ENCODE peak calls at places on chromosomes 2 and 18, in ten cellular contexts. One of them, this sample, is unnamed.

GRCh38 chr18:77114564-77115391 is 17.8 kb downstream of the MBP start:
- DNase-seq in body of pancreas: peak
- DNase-seq in AG04449: peak
- DNase-seq in AG04450: peak
- DNase-seq in brain microvascular endothelial cell: peak
- DNase-seq in astrocyte of the spinal cord: peak
- DNase-seq in WTC11: no peak
- DNase-seq in A549: peak
- DNase-seq in esophagus muscularis mucosa: no peak
- DNase-seq in HFFc6: peak
- DNase-seq in this sample: peak

GRCh38 chr18:23183356-23184150 is 48.3 kb downstream of the CABLES1 start:
- DNase-seq in WTC11: no peak
- DNase-seq in A549: no peak
- DNase-seq in brain microvascular endothelial cell: peak
- DNase-seq in HFFc6: peak
- DNase-seq in AG04449: peak
- DNase-seq in astrocyte of the spinal cord: peak
- DNase-seq in esophagus muscularis mucosa: no peak
- DNase-seq in body of pancreas: no peak
- DNase-seq in AG04450: peak
- DNase-seq in this sample: no peak

GRCh38 chr2:97900806-97901205 is 94.9 kb downstream of the TMEM131 start:
- DNase-seq in astrocyte of the spinal cord: no peak
- DNase-seq in esophagus muscularis mucosa: no peak
- DNase-seq in AG04450: peak
- DNase-seq in HFFc6: no peak
- DNase-seq in WTC11: no peak
- DNase-seq in body of pancreas: no peak
- DNase-seq in AG04449: no peak
- DNase-seq in A549: no peak
- DNase-seq in brain microvascular endothelial cell: peak
- DNase-seq in this sample: no peak

GRCh38 chr2:27431395-27431794 is 3.0 kb downstream of the NRBP1 start:
- DNase-seq in esophagus muscularis mucosa: no peak
- DNase-seq in astrocyte of the spinal cord: no peak
- DNase-seq in AG04449: no peak
- DNase-seq in A549: no peak
- DNase-seq in WTC11: no peak
- DNase-seq in body of pancreas: peak
- DNase-seq in brain microvascular endothelial cell: peak
- DNase-seq in HFFc6: peak
- DNase-seq in AG04450: no peak
- DNase-seq in this sample: no peak

GRCh38 chr18:28124239-28125029 is 52.5 kb downstream of the CDH2 start:
- DNase-seq in astrocyte of the spinal cord: peak
- DNase-seq in brain microvascular endothelial cell: no peak
- DNase-seq in esophagus muscularis mucosa: no peak
- DNase-seq in HFFc6: no peak
- DNase-seq in body of pancreas: no peak
- DNase-seq in WTC11: no peak
- DNase-seq in AG04450: no peak
- DNase-seq in AG04449: no peak
- DNase-seq in A549: no peak
- DNase-seq in this sample: peak

GRCh38 chr2:6069354-6069753 is 377.2 kb downstream of the SOX11 start:
- DNase-seq in AG04449: no peak
- DNase-seq in A549: no peak
- DNase-seq in AG04450: no peak
- DNase-seq in body of pancreas: no peak
- DNase-seq in WTC11: no peak
- DNase-seq in astrocyte of the spinal cord: peak
- DNase-seq in brain microvascular endothelial cell: no peak
- DNase-seq in esophagus muscularis mucosa: no peak
- DNase-seq in HFFc6: no peak
- DNase-seq in this sample: no peak

GRCh38 chr18:23512641-23513040 is 9.3 kb downstream of the RMC1 start:
- DNase-seq in WTC11: no peak
- DNase-seq in astrocyte of the spinal cord: no peak
- DNase-seq in A549: no peak
- DNase-seq in body of pancreas: no peak
- DNase-seq in HFFc6: no peak
- DNase-seq in esophagus muscularis mucosa: no peak
- DNase-seq in AG04450: no peak
- DNase-seq in AG04449: no peak
- DNase-seq in brain microvascular endothelial cell: no peak
- DNase-seq in this sample: no peak

GRCh38 chr2:147800316-147800715 is 44.5 kb upstream of the ACVR2A start:
- DNase-seq in WTC11: no peak
- DNase-seq in AG04450: no peak
- DNase-seq in esophagus muscularis mucosa: no peak
- DNase-seq in AG04449: no peak
- DNase-seq in astrocyte of the spinal cord: no peak
- DNase-seq in brain microvascular endothelial cell: no peak
- DNase-seq in A549: no peak
- DNase-seq in HFFc6: no peak
- DNase-seq in body of pancreas: no peak
- DNase-seq in this sample: no peak

GRCh38 chr2:156151351-156151750 is 181.2 kb downstream of the NR4A2 start:
- DNase-seq in body of pancreas: no peak
- DNase-seq in astrocyte of the spinal cord: no peak
- DNase-seq in A549: no peak
- DNase-seq in esophagus muscularis mucosa: no peak
- DNase-seq in WTC11: no peak
- DNase-seq in AG04449: no peak
- DNase-seq in brain microvascular endothelial cell: no peak
- DNase-seq in HFFc6: no peak
- DNase-seq in AG04450: no peak
- DNase-seq in this sample: no peak

GRCh38 chr2:156157670-156158069 is 174.9 kb downstream of the NR4A2 start:
- DNase-seq in HFFc6: no peak
- DNase-seq in body of pancreas: no peak
- DNase-seq in astrocyte of the spinal cord: no peak
- DNase-seq in brain microvascular endothelial cell: no peak
- DNase-seq in WTC11: no peak
- DNase-seq in esophagus muscularis mucosa: no peak
- DNase-seq in AG04449: no peak
- DNase-seq in A549: no peak
- DNase-seq in AG04450: no peak
- DNase-seq in this sample: no peak

GRCh38 chr2:156155319-156155718 is 177.2 kb downstream of the NR4A2 start:
- DNase-seq in A549: no peak
- DNase-seq in brain microvascular endothelial cell: no peak
- DNase-seq in esophagus muscularis mucosa: no peak
- DNase-seq in HFFc6: no peak
- DNase-seq in astrocyte of the spinal cord: no peak
- DNase-seq in WTC11: no peak
- DNase-seq in AG04449: no peak
- DNase-seq in AG04450: no peak
- DNase-seq in body of pancreas: no peak
- DNase-seq in this sample: no peak

GRCh38 chr2:156156580-156156979 is 175.9 kb downstream of the NR4A2 start:
- DNase-seq in HFFc6: no peak
- DNase-seq in brain microvascular endothelial cell: no peak
- DNase-seq in body of pancreas: peak
- DNase-seq in astrocyte of the spinal cord: no peak
- DNase-seq in WTC11: no peak
- DNase-seq in AG04449: no peak
- DNase-seq in AG04450: no peak
- DNase-seq in A549: no peak
- DNase-seq in esophagus muscularis mucosa: no peak
- DNase-seq in this sample: no peak
- TF ChIP-seq CTCF in HFFc6: no peak
- TF ChIP-seq CTCF in brain microvascular endothelial cell: peak
- TF ChIP-seq CTCF in body of pancreas: peak
- TF ChIP-seq CTCF in astrocyte of the spinal cord: peak
- TF ChIP-seq CTCF in WTC11: no peak
- TF ChIP-seq CTCF in AG04449: no peak
- TF ChIP-seq CTCF in AG04450: no peak
- TF ChIP-seq CTCF in A549: no peak
- TF ChIP-seq CTCF in esophagus muscularis mucosa: peak
- TF ChIP-seq CTCF in this sample: no peak

DNA sequence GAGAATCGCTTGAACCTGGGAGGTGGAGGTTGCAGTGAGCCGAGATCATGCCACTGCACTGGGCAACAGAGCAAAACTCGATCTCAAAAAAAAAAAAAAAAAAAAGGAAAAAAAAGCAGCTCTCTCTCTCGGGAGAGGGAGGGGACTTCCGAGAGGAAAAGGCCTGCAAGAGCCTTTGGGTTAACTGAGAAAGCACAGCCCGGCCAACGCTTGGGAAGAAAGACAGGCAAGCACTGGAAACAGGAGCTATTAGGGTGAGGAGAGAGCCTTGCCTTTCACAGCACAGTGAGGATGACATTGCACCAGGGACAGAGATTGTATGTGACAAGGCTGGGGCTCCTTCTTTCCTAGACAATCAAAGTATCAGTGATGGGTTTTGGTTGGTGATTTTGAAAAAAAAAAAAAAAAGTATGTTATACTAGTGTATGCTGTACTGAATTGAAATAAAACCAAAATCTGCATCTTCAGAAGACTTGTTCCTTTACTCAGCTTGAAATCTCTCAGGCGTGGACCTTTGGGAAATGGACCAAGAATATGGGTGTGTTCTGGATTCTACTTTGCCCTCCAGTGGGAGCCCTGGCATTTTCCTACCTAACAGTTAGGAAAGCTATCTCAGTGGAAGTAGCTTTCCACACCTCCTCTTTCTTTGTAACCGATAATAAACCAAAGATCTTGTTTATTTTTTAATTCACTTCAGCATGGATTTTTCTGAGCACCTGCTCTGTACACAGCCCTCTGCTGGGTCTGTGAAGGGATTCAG is 16.7 kb downstream of the SRSF7 start:
- DNase-seq in brain microvascular endothelial cell: no peak
- DNase-seq in HFFc6: no peak
- DNase-seq in body of pancreas: no peak
- DNase-seq in AG04450: no peak
- DNase-seq in A549: no peak
- DNase-seq in esophagus muscularis mucosa: no peak
- DNase-seq in astrocyte of the spinal cord: no peak
- DNase-seq in AG04449: no peak
- DNase-seq in WTC11: no peak
- DNase-seq in this sample: no peak
- TF ChIP-seq CTCF in brain microvascular endothelial cell: no peak
- TF ChIP-seq CTCF in HFFc6: no peak
- TF ChIP-seq CTCF in body of pancreas: no peak
- TF ChIP-seq CTCF in AG04450: no peak
- TF ChIP-seq CTCF in A549: no peak
- TF ChIP-seq CTCF in esophagus muscularis mucosa: no peak
- TF ChIP-seq CTCF in astrocyte of the spinal cord: no peak
- TF ChIP-seq CTCF in AG04449: no peak
- TF ChIP-seq CTCF in WTC11: no peak
- TF ChIP-seq CTCF in this sample: no peak

GRCh38 chr2:46852124-46852523 is 63.5 kb downstream of the MCFD2 start:
- DNase-seq in HFFc6: no peak
- DNase-seq in AG04449: no peak
- DNase-seq in brain microvascular endothelial cell: no peak
- DNase-seq in WTC11: no peak
- DNase-seq in body of pancreas: no peak
- DNase-seq in AG04450: no peak
- DNase-seq in esophagus muscularis mucosa: no peak
- DNase-seq in astrocyte of the spinal cord: no peak
- DNase-seq in A549: no peak
- DNase-seq in this sample: no peak

GRCh38 chr2:46852598-46852997 is 63.0 kb downstream of the MCFD2 start:
- DNase-seq in A549: no peak
- DNase-seq in AG04449: no peak
- DNase-seq in esophagus muscularis mucosa: no peak
- DNase-seq in body of pancreas: no peak
- DNase-seq in HFFc6: no peak
- DNase-seq in WTC11: no peak
- DNase-seq in AG04450: no peak
- DNase-seq in brain microvascular endothelial cell: no peak
- DNase-seq in astrocyte of the spinal cord: no peak
- DNase-seq in this sample: no peak

GRCh38 chr2:46849741-46850474 is 65.7 kb downstream of the MCFD2 start:
- DNase-seq in WTC11: no peak
- DNase-seq in esophagus muscularis mucosa: no peak
- DNase-seq in body of pancreas: peak
- DNase-seq in AG04450: peak
- DNase-seq in HFFc6: peak
- DNase-seq in astrocyte of the spinal cord: peak
- DNase-seq in A549: peak
- DNase-seq in AG04449: no peak
- DNase-seq in brain microvascular endothelial cell: peak
- DNase-seq in this sample: no peak

GRCh38 chr2:46849080-46849715 is 66.4 kb downstream of the MCFD2 start:
- DNase-seq in AG04450: no peak
- DNase-seq in AG04449: no peak
- DNase-seq in A549: peak
- DNase-seq in WTC11: no peak
- DNase-seq in brain microvascular endothelial cell: no peak
- DNase-seq in esophagus muscularis mucosa: no peak
- DNase-seq in HFFc6: no peak
- DNase-seq in body of pancreas: peak
- DNase-seq in astrocyte of the spinal cord: peak
- DNase-seq in this sample: no peak

DNA sequence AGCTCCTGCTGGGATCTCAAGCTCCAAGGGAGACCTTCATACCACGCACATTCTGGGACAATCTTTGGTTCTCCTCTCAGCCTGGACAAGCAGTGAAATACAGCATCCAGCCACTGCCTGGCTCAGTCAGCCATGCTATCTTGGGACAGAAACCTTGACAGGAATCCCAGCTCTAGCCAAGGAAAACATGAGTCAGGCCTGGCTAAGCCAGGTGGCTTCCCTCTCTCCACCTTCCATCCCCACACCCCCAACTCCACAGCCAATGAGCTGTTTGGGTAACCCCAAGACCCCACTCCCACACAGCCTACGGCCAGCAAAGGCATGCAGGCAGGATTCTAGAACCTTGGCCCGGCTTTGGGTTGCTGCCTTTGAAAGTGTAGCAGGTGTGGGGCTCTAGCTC is 64.9 kb downstream of the MCFD2 start:
- DNase-seq in HFFc6: peak
- DNase-seq in AG04449: no peak
- DNase-seq in astrocyte of the spinal cord: peak
- DNase-seq in esophagus muscularis mucosa: no peak
- DNase-seq in A549: peak
- DNase-seq in brain microvascular endothelial cell: peak
- DNase-seq in body of pancreas: peak
- DNase-seq in AG04450: peak
- DNase-seq in WTC11: no peak
- DNase-seq in this sample: no peak
- TF ChIP-seq CTCF in HFFc6: no peak
- TF ChIP-seq CTCF in AG04449: no peak
- TF ChIP-seq CTCF in astrocyte of the spinal cord: no peak
- TF ChIP-seq CTCF in esophagus muscularis mucosa: peak
- TF ChIP-seq CTCF in A549: no peak
- TF ChIP-seq CTCF in brain microvascular endothelial cell: no peak
- TF ChIP-seq CTCF in body of pancreas: peak
- TF ChIP-seq CTCF in AG04450: no peak
- TF ChIP-seq CTCF in WTC11: no peak
- TF ChIP-seq CTCF in this sample: no peak

GRCh38 chr2:196845371-196845770 is 36.2 kb upstream of the C2orf66 start:
- DNase-seq in astrocyte of the spinal cord: no peak
- DNase-seq in A549: no peak
- DNase-seq in brain microvascular endothelial cell: no peak
- DNase-seq in AG04449: no peak
- DNase-seq in esophagus muscularis mucosa: no peak
- DNase-seq in WTC11: no peak
- DNase-seq in body of pancreas: no peak
- DNase-seq in AG04450: no peak
- DNase-seq in HFFc6: no peak
- DNase-seq in this sample: no peak

GRCh38 chr2:196853301-196854087 is 44.3 kb upstream of the C2orf66 start:
- DNase-seq in A549: no peak
- DNase-seq in HFFc6: no peak
- DNase-seq in AG04450: no peak
- DNase-seq in brain microvascular endothelial cell: no peak
- DNase-seq in WTC11: no peak
- DNase-seq in esophagus muscularis mucosa: no peak
- DNase-seq in astrocyte of the spinal cord: no peak
- DNase-seq in AG04449: no peak
- DNase-seq in body of pancreas: no peak
- DNase-seq in this sample: no peak

GRCh38 chr2:196846295-196846694 is 37.1 kb upstream of the C2orf66 start:
- DNase-seq in WTC11: no peak
- DNase-seq in astrocyte of the spinal cord: no peak
- DNase-seq in AG04450: no peak
- DNase-seq in esophagus muscularis mucosa: no peak
- DNase-seq in body of pancreas: no peak
- DNase-seq in HFFc6: no peak
- DNase-seq in brain microvascular endothelial cell: no peak
- DNase-seq in AG04449: no peak
- DNase-seq in A549: no peak
- DNase-seq in this sample: no peak

GRCh38 chr2:196851068-196851467 is 41.9 kb upstream of the C2orf66 start:
- DNase-seq in esophagus muscularis mucosa: no peak
- DNase-seq in body of pancreas: no peak
- DNase-seq in brain microvascular endothelial cell: no peak
- DNase-seq in AG04449: no peak
- DNase-seq in HFFc6: no peak
- DNase-seq in astrocyte of the spinal cord: no peak
- DNase-seq in AG04450: no peak
- DNase-seq in A549: no peak
- DNase-seq in WTC11: no peak
- DNase-seq in this sample: no peak

GRCh38 chr2:196849895-196850294 is 40.7 kb upstream of the C2orf66 start:
- DNase-seq in WTC11: no peak
- DNase-seq in A549: peak
- DNase-seq in esophagus muscularis mucosa: no peak
- DNase-seq in AG04449: no peak
- DNase-seq in AG04450: no peak
- DNase-seq in body of pancreas: peak
- DNase-seq in HFFc6: peak
- DNase-seq in brain microvascular endothelial cell: peak
- DNase-seq in astrocyte of the spinal cord: peak
- DNase-seq in this sample: no peak
- TF ChIP-seq CTCF in WTC11: no peak
- TF ChIP-seq CTCF in A549: peak
- TF ChIP-seq CTCF in esophagus muscularis mucosa: peak
- TF ChIP-seq CTCF in AG04449: peak
- TF ChIP-seq CTCF in AG04450: peak
- TF ChIP-seq CTCF in body of pancreas: peak
- TF ChIP-seq CTCF in HFFc6: peak
- TF ChIP-seq CTCF in brain microvascular endothelial cell: peak
- TF ChIP-seq CTCF in astrocyte of the spinal cord: peak
- TF ChIP-seq CTCF in this sample: peak

This sample was measured in AG09319.